ENCODE peak calls at places on chromosomes 1 and 21, in four cellular contexts. O is lower lobe of right lung, G is OCI-LY7, D is body of pancreas. E is an unnamed sample.

GRCh38 chr1:182299728-182300581 is 91.6 kb downstream of the GLUL start:
- DNase-seq in D (peak; percentile 59), G (no peak), O (peak; percentile 61), E (no peak)

GRCh38 chr1:25800538-25801377 is 765 bp downstream of the SELENON start:
- DNase-seq in G (no peak), O (no peak), D (no peak), E (no peak)

GRCh38 chr1:150765229-150765976 is at the start of gene CTSS:
- DNase-seq in O (no peak), G (peak; percentile 88), D (no peak), E (no peak)

GRCh38 chr1:213419369-213420030 is 368.5 kb downstream of the RPS6KC1 start:
- DNase-seq in G (no peak), O (no peak), D (no peak), E (no peak)

GRCh38 chr1:8969937-8970336 is 24.3 kb downstream of the CA6 start:
- DNase-seq in D (no peak), O (no peak), G (no peak), E (no peak)

GRCh38 chr1:244010191-244010590 is 40.9 kb upstream of the ZBTB18 start:
- DNase-seq in D (no peak), G (no peak), O (no peak), E (no peak)

GRCh38 chr1:86324423-86324822 is 71.7 kb downstream of the ODF2L start:
- DNase-seq in G (no peak), O (no peak), D (no peak), E (no peak)

GRCh38 chr1:219340796-219341195 is 167.1 kb downstream of the LYPLAL1 start:
- DNase-seq in D (no peak), O (no peak), G (no peak), E (no peak)

GRCh38 chr1:20399606-20400180 is 86.3 kb downstream of the CAMK2N1 start:
- DNase-seq in O (no peak), D (no peak), G (no peak), E (no peak)

GRCh38 chr21:32954353-32954752 is 71.4 kb upstream of the OLIG2 start:
- DNase-seq in O (no peak), D (no peak), G (no peak), E (no peak)

GRCh38 chr1:1669468-1670440 is 10.9 kb upstream of the CDK11B start:
- DNase-seq in D (no peak), G (no peak), O (peak; percentile 35), E (no peak)

GRCh38 chr1:162035241-162035640 is 11.6 kb upstream of the OLFML2B start:
- DNase-seq in D (peak; percentile 50), G (no peak), O (no peak), E (no peak)

GRCh38 chr1:94094466-94095111 is 26.4 kb downstream of the ABCA4 start:
- DNase-seq in O (peak; percentile 59), G (no peak), D (peak; percentile 30), E (no peak)

GRCh38 chr1:229171934-229172333 is 99.0 kb upstream of the RAB4A start:
- DNase-seq in G (no peak), D (peak; percentile 91), O (no peak), E (no peak)

GRCh38 chr1:194338241-194338948 is 1152.0 kb upstream of the B3GALT2 start:
- DNase-seq in G (no peak), D (no peak), O (no peak), E (no peak)

GRCh38 chr1:163265547-163265946 is 56.2 kb upstream of the NUF2 start:
- DNase-seq in O (no peak), G (no peak), D (no peak), E (no peak)

GRCh38 chr1:25566730-25567341 is 23.4 kb downstream of the LDLRAP1 start:
- DNase-seq in O (peak; percentile 59), D (no peak), G (peak; percentile 87), E (no peak)

GRCh38 chr1:6544831-6545230 is 9.5 kb downstream of the NOL9 start:
- DNase-seq in O (no peak), D (no peak), G (no peak), E (no peak)

GRCh38 chr1:63746129-63746864 is 27.5 kb upstream of the ROR1 start:
- DNase-seq in O (no peak), G (no peak), D (no peak), E (no peak)

GRCh38 chr1:97245682-97246081 is 524.1 kb downstream of the PTBP2 start:
- DNase-seq in G (no peak), O (no peak), D (no peak), E (no peak)

GRCh38 chr21:16169102-16169511 is 439.3 kb downstream of the USP25 start:
- DNase-seq in G (no peak), O (no peak), D (no peak), E (no peak)

GRCh38 chr21:37073417-37074194 is 552 bp downstream of the TTC3 start:
- DNase-seq in O (peak; percentile 77), D (peak; percentile 54), G (peak; percentile 52), E (peak; percentile 69)

GRCh38 chr1:121458291-121459048 is 273.7 kb downstream of the SRGAP2C start:
- DNase-seq in O (no peak), G (peak; percentile 94), D (no peak), E (no peak)

GRCh38 chr1:158035014-158035413 is 41.6 kb downstream of the KIRREL1 start:
- DNase-seq in D (no peak), G (no peak), O (no peak), E (no peak)
- H3K4me1 ChIP-seq in D (no peaks in the 10 kb centered on the region), G (no peaks in the 10 kb centered on the region), O (peaks cover 29% of the 10 kb centered on the region), E (no peaks in the 10 kb centered on the region)

GRCh38 chr21:34199121-34199910 is 125.9 kb downstream of the MRPS6 start:
- DNase-seq in G (no peak), O (no peak), D (no peak), E (no peak)

GRCh38 chr21:34202553-34203332 is 129.4 kb downstream of the MRPS6 start:
- DNase-seq in O (peak; percentile 68), G (no peak), D (peak; percentile 18), E (no peak)

GRCh38 chr21:34201441-34201838 is 128.1 kb downstream of the MRPS6 start:
- DNase-seq in G (no peak), O (no peak), D (no peak), E (no peak)

GRCh38 chr21:34200288-34200905 is 127.0 kb downstream of the MRPS6 start:
- DNase-seq in D (no peak), G (no peak), O (no peak), E (no peak)

GRCh38 chr21:34201001-34201400 is 127.6 kb downstream of the MRPS6 start:
- DNase-seq in G (no peak), O (no peak), D (no peak), E (no peak)
- H3K4me3 ChIP-seq in G (no peak overlapping the region), O (peak overlapping the region; percentile 54), D (no peak overlapping the region), E (peak overlapping the region; percentile 56)

GRCh38 chr1:232600430-232601258 is 29.3 kb downstream of the SIPA1L2 start:
- DNase-seq in G (peak; percentile 49), D (no peak), O (no peak), E (no peak)

GRCh38 chr1:232597721-232598120 is 32.2 kb downstream of the SIPA1L2 start:
- DNase-seq in D (no peak), G (peak; percentile 50), O (no peak), E (no peak)

GRCh38 chr1:232598133-232598532 is 31.8 kb downstream of the SIPA1L2 start:
- DNase-seq in D (no peak), G (no peak), O (no peak), E (no peak)

GRCh38 chr1:232598837-232599177 is 31.1 kb downstream of the SIPA1L2 start:
- DNase-seq in D (no peak), G (no peak), O (no peak), E (no peak)

GRCh38 chr1:232599178-232600041 is 30.5 kb downstream of the SIPA1L2 start:
- DNase-seq in G (peak; percentile 69), D (no peak), O (no peak), E (no peak)
- H3K4me1 ChIP-seq in G (peaks cover 73% of the 10 kb centered on the region), D (peaks cover 5% of the 10 kb centered on the region), O (peaks cover 48% of the 10 kb centered on the region), E (no peaks in the 10 kb centered on the region)

DNA sequence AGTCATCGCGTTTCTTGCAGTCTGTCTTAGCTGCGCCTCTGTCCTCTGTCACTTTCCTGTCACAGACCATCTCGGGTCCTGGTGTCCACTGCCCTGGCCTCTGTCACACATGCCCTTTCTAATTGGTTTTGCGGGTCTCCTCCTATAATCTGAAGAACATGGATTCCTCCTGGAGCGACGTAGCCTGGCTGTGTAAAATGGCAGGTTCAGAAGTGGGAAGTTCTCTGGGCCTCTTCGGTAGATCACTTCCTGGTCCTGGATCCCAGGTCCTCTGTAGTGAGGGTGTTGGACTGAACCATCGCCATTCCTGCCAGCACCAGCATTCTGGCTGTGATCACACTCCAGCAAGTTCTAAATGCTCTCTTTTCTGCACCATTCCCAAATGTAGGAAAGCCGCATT is 857 bp downstream of the FAM3B start:
- DNase-seq in D (peak; percentile 51), G (no peak), O (no peak), E (no peak)
- H3K4me3 ChIP-seq in D (peak overlapping the region; percentile 44), G (no peak overlapping the region), O (peak overlapping the region; percentile 50), E (no peak overlapping the region)

GRCh38 chr1:38004284-38005101 is 821 bp downstream of the FHL3 start:
- DNase-seq in D (peak; percentile 15), G (no peak), O (no peak), E (no peak)
- H3K4me1 ChIP-seq in D (peaks cover 33% of the 10 kb centered on the region), G (peaks cover 32% of the 10 kb centered on the region), O (peaks cover 46% of the 10 kb centered on the region), E (peaks cover 35% of the 10 kb centered on the region)

DNA sequence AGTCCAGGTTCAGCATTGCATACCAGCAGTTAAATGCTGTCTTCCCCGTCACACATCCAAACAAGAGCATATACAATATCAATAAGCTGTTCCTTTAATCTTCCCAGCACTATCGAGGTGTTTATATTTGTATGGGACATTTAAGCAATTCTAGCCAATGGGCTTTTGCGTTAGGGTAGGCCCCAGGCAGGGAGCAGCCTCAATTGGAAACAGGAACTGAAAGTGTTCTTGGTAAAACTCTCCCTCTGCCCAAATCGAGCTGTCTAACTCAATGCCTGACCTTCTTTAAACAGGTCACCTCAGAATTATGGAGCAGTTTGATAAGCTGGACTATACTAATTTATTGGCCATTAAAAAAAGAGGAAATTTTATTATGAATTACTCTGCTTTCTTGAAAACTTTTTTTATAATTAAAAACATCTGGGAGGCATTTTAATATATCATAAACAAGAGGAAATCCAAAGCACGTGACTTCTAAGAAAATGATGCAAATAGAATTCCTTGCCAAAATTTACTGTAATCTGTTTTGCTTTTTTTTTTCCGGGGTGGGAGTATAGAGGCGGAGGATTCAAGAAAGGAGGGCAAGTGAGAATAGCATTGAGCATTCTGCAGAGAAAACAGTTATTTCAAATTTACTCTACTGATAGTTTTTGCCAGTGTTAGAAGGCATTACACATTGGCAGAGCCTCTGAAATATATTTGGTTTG is 498.1 kb downstream of the LMO4 start:
- DNase-seq in O (no peak), D (no peak), G (peak; percentile 75), E (no peak)
- H3K4me3 ChIP-seq in O (peak overlapping the region; percentile 33), D (no peak overlapping the region), G (no peak overlapping the region), E (no peak overlapping the region)

E was measured in CD8-positive, alpha-beta T cell.